ENCODE peak calls at places on chromosome 18, in nine cellular contexts. One of them, this sample, is unnamed.

GRCh38 chr18:48031011-48031480 is 100.6 kb upstream of the SMAD2 start:
- DNase-seq in NCI-H1048: peak; percentile 12
- DNase-seq in mesothelial cell of epicardium: peak; percentile 64
- DNase-seq in naive B cell: no peak
- DNase-seq in CD8-positive, alpha-beta T cell: no peak
- DNase-seq in NCI-H1105: peak; percentile 74
- DNase-seq in NCI-H1092 treated with DMSO at 0.1 percent for 48 hours: peak; percentile 82
- DNase-seq in HT-29: peak; percentile 74
- DNase-seq in HCEC 1CT: peak; percentile 16
- DNase-seq in this sample: peak; percentile 63

GRCh38 chr18:76546282-76546572 is 51.2 kb upstream of the ZNF516 start:
- DNase-seq in naive B cell: no peak
- DNase-seq in mesothelial cell of epicardium: no peak
- DNase-seq in HCEC 1CT: no peak
- DNase-seq in NCI-H1105: no peak
- DNase-seq in CD8-positive, alpha-beta T cell: no peak
- DNase-seq in NCI-H1092 treated with DMSO at 0.1 percent for 48 hours: no peak
- DNase-seq in NCI-H1048: no peak
- DNase-seq in HT-29: no peak
- DNase-seq in this sample: no peak

GRCh38 chr18:49666045-49666444 is 104.2 kb downstream of the LIPG start:
- DNase-seq in mesothelial cell of epicardium: no peak
- DNase-seq in HT-29: no peak
- DNase-seq in naive B cell: no peak
- DNase-seq in HCEC 1CT: peak; percentile 40
- DNase-seq in NCI-H1105: no peak
- DNase-seq in CD8-positive, alpha-beta T cell: no peak
- DNase-seq in NCI-H1092 treated with DMSO at 0.1 percent for 48 hours: no peak
- DNase-seq in NCI-H1048: no peak
- DNase-seq in this sample: no peak

GRCh38 chr18:79687806-79688205 is 8.2 kb downstream of the CTDP1 start:
- DNase-seq in HT-29: no peak
- DNase-seq in NCI-H1105: no peak
- DNase-seq in NCI-H1048: no peak
- DNase-seq in naive B cell: no peak
- DNase-seq in mesothelial cell of epicardium: no peak
- DNase-seq in NCI-H1092 treated with DMSO at 0.1 percent for 48 hours: no peak
- DNase-seq in HCEC 1CT: no peak
- DNase-seq in CD8-positive, alpha-beta T cell: no peak
- DNase-seq in this sample: no peak

GRCh38 chr18:31386683-31387082 is 10.1 kb downstream of the DSG4 start:
- DNase-seq in NCI-H1092 treated with DMSO at 0.1 percent for 48 hours: no peak
- DNase-seq in HCEC 1CT: no peak
- DNase-seq in mesothelial cell of epicardium: no peak
- DNase-seq in naive B cell: no peak
- DNase-seq in NCI-H1048: no peak
- DNase-seq in HT-29: no peak
- DNase-seq in NCI-H1105: no peak
- DNase-seq in CD8-positive, alpha-beta T cell: no peak
- DNase-seq in this sample: no peak

GRCh38 chr18:57445488-57446319 is 10.5 kb downstream of the ONECUT2 start:
- DNase-seq in CD8-positive, alpha-beta T cell: no peak
- DNase-seq in NCI-H1105: peak; percentile 11
- DNase-seq in mesothelial cell of epicardium: no peak
- DNase-seq in NCI-H1048: no peak
- DNase-seq in HT-29: peak; percentile 37
- DNase-seq in NCI-H1092 treated with DMSO at 0.1 percent for 48 hours: peak; percentile 37
- DNase-seq in HCEC 1CT: no peak
- DNase-seq in naive B cell: no peak
- DNase-seq in this sample: peak; percentile 54

GRCh38 chr18:62741118-62741566 is 25.8 kb downstream of the PHLPP1 start:
- DNase-seq in NCI-H1048: no peak
- DNase-seq in mesothelial cell of epicardium: no peak
- DNase-seq in NCI-H1105: no peak
- DNase-seq in naive B cell: no peak
- DNase-seq in CD8-positive, alpha-beta T cell: no peak
- DNase-seq in HT-29: peak; percentile 56
- DNase-seq in HCEC 1CT: peak; percentile 15
- DNase-seq in NCI-H1092 treated with DMSO at 0.1 percent for 48 hours: no peak
- DNase-seq in this sample: no peak

GRCh38 chr18:36610716-36611115 is 218.1 kb downstream of the TPGS2 start:
- DNase-seq in NCI-H1105: no peak
- DNase-seq in HT-29: no peak
- DNase-seq in NCI-H1092 treated with DMSO at 0.1 percent for 48 hours: no peak
- DNase-seq in CD8-positive, alpha-beta T cell: no peak
- DNase-seq in HCEC 1CT: no peak
- DNase-seq in NCI-H1048: no peak
- DNase-seq in naive B cell: no peak
- DNase-seq in mesothelial cell of epicardium: no peak
- DNase-seq in this sample: no peak

GRCh38 chr18:13302611-13303267 is 84.2 kb downstream of the LDLRAD4 start:
- DNase-seq in NCI-H1048: no peak
- DNase-seq in mesothelial cell of epicardium: no peak
- DNase-seq in NCI-H1092 treated with DMSO at 0.1 percent for 48 hours: no peak
- DNase-seq in NCI-H1105: no peak
- DNase-seq in CD8-positive, alpha-beta T cell: no peak
- DNase-seq in naive B cell: no peak
- DNase-seq in HT-29: no peak
- DNase-seq in HCEC 1CT: no peak
- DNase-seq in this sample: no peak

GRCh38 chr18:32909798-32910561 is 137.2 kb upstream of the KLHL14 start:
- DNase-seq in HT-29: no peak
- DNase-seq in mesothelial cell of epicardium: no peak
- DNase-seq in NCI-H1048: no peak
- DNase-seq in naive B cell: peak; percentile 60
- DNase-seq in NCI-H1092 treated with DMSO at 0.1 percent for 48 hours: no peak
- DNase-seq in NCI-H1105: no peak
- DNase-seq in HCEC 1CT: no peak
- DNase-seq in CD8-positive, alpha-beta T cell: no peak
- DNase-seq in this sample: no peak